ENCODE peak calls at places on chromosomes 11 and 22, in five cellular contexts. N, X, U, W and A are unnamed samples.

GRCh38 chr11:84157639-84158038 is 871.5 kb upstream of the CCDC90B start:
- DNase-seq in N (no peak), X (no peak), U (no peak), W (no peak), A (no peak)

GRCh38 chr22:27113211-27114030 is 456.0 kb downstream of the MIAT start:
- DNase-seq in N (peak), X (no peak), U (no peak), W (no peak), A (peak)

GRCh38 chr11:57663975-57664374 is 3.9 kb upstream of the ZDHHC5 start:
- DNase-seq in N (no peak), X (no peak), U (no peak), W (no peak), A (no peak)

GRCh38 chr11:9687736-9688494 is 24.0 kb downstream of the SWAP70 start:
- DNase-seq in N (peak), X (no peak), U (no peak), W (no peak), A (no peak)

GRCh38 chr11:65045728-65046127 is 4.7 kb downstream of the SAC3D1 start:
- DNase-seq in N (no peak), X (no peak), U (no peak), W (no peak), A (no peak)

GRCh38 chr11:94112182-94112960 is 16.3 kb upstream of the PANX1 start:
- DNase-seq in N (no peak), X (no peak), U (no peak), W (no peak), A (no peak)

GRCh38 chr11:75214411-75214821 is 26.2 kb upstream of the TPBGL start:
- DNase-seq in N (peak), X (peak), U (peak), W (peak), A (no peak)

GRCh38 chr11:28636566-28636965 is 528.4 kb downstream of the METTL15 start:
- DNase-seq in N (no peak), X (no peak), U (no peak), W (no peak), A (no peak)

GRCh38 chr11:20161230-20161918 is 1.1 kb upstream of the DBX1 start:
- DNase-seq in N (no peak), X (no peak), U (no peak), W (no peak), A (no peak)
- H3K4me3 ChIP-seq in N (no peak), X (no peak), U (no peak), W (no peak), A (no peak)

DNA sequence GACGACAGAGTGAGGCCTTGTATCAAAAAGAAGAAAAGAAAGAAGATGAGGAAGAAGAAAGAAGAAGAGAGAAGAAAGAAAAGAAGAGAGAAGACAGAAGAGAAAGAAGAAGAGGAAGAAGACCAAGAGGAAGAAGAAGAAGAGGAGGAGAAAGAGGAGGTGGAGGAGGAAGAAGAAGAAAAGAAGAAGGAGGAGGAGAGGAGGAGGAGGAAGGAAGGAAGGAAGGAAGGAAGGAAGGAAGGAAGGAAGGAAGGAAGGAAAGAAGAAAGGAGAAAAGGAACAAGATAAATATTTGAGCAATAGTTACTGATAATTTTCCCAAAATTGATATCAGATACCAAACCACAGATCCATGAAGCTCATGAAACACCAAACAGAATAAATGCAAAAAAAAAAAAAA is 169.7 kb upstream of the TMEM45B start:
- DNase-seq in N (no peak), X (no peak), U (no peak), W (no peak), A (no peak)
- H3K4me3 ChIP-seq in N (no peak), X (no peak), U (no peak), W (no peak), A (no peak)

DNA sequence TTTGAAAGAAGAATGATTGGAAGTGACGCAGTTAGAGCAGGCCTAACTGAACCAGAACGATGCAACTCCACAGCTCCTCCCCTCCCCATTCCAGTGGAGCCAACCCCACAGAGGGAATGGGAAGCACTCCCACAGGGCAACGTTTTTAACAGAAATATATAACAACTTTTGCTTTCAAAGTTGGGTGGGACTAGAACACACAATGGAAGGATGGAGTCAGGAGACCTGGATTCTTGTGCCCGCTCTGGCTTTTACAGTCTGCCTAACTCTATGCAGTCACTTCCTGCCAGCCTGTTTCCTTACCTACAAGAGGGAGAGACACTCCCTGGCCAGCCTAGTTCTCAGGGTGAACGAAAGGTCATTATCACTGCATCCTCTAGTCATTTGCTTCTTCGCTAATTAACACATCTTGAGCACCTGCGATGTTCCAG is 75.5 kb downstream of the PACSIN2 start:
- DNase-seq in N (no peak), X (no peak), U (no peak), W (no peak), A (no peak)
- H3K4me3 ChIP-seq in N (no peak), X (no peak), U (no peak), W (no peak), A (no peak)

DNA sequence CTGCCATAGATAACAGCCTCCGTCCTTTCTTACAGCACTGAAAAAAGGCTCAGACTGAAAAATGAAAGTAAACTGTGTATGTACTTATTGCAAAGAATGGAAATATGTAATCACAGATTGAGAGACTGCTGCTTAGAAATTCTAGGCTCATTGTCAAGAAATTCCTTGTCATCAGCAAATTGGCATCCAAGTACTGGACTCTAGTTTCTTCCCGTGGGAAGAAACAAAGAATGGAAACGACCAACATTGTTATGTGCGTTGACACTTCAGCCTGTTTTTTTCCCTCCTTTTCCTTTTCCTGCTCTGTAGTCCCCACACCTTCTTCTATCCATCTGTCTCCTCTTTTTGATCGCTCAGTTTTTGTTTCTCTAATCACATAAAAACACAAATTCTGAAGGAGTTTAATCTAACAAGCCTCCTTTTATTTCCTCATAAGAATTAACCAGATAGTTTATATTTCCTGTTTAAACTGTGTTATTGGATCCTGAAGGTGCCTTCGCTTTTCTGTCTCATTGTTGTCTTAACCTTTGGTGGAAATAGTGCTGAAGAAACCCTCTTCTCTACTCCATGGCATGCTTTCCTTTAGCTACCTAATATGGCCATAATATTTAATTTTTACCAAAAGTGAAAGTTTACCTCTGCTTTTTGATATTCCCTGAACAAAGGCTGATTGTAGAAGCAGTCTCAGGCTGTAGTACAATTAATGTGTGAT is 20.0 kb upstream of the CASP12 start:
- DNase-seq in N (no peak), X (peak), U (no peak), W (no peak), A (no peak)
- H3K4me3 ChIP-seq in N (peak), X (peak), U (peak), W (peak), A (peak)